ENCODE peak calls at places on chromosomes 7 and 10, in four cellular contexts. K is A549, G is GM23338, H is Panc1. Z is an unnamed sample.

GRCh38 chr7:786472-787255 is 45.6 kb upstream of the SUN1 start:
- DNase-seq in K (peak), G (peak), H (peak), Z (peak)

GRCh38 chr10:30366351-30366750 is 17.3 kb upstream of the MTPAP start:
- DNase-seq in K (no peak), G (no peak), H (no peak), Z (no peak)

GRCh38 chr7:96901822-96902412 is 103.4 kb upstream of the DLX6 start:
- DNase-seq in K (no peak), G (no peak), H (no peak), Z (no peak)

GRCh38 chr10:2839081-2839725 is 228.1 kb upstream of the PFKP start:
- DNase-seq in K (peak), G (peak), H (no peak), Z (peak)

GRCh38 chr7:20075992-20076813 is 141.0 kb downstream of the MACC1 start:
- DNase-seq in K (no peak), G (no peak), H (no peak), Z (no peak)

GRCh38 chr7:41298343-41298875 is 404.5 kb downstream of the INHBA start:
- DNase-seq in K (no peak), G (no peak), H (no peak), Z (no peak)

GRCh38 chr7:74317146-74317782 is 28.1 kb downstream of the CLIP2 start:
- DNase-seq in K (no peak), G (no peak), H (no peak), Z (no peak)

GRCh38 chr7:143238289-143238995 is 16.6 kb downstream of the TAS2R40 start:
- DNase-seq in K (no peak), G (no peak), H (no peak), Z (no peak)

GRCh38 chr7:34900891-34901493 is 136.3 kb downstream of the DPY19L1 start:
- DNase-seq in K (no peak), G (peak), H (no peak), Z (no peak)

GRCh38 chr10:59880019-59880717 is 26.2 kb downstream of the CCDC6 start:
- DNase-seq in K (no peak), G (no peak), H (no peak), Z (no peak)

GRCh38 chr7:129434846-129435318 is 650 bp downstream of the STRIP2 start:
- DNase-seq in K (no peak), G (peak), H (no peak), Z (no peak)

GRCh38 chr7:1669954-1670893 is at the start of gene ELFN1:
- DNase-seq in K (no peak), G (peak), H (no peak), Z (no peak)

GRCh38 chr7:79090543-79090942 is 362.9 kb downstream of the MAGI2 start:
- DNase-seq in K (no peak), G (no peak), H (no peak), Z (no peak)

GRCh38 chr10:103472005-103472404 is 7.0 kb downstream of the CALHM3 start:
- DNase-seq in K (no peak), G (no peak), H (no peak), Z (no peak)

GRCh38 chr10:70492786-70493659 is 14.5 kb downstream of the PALD1 start:
- DNase-seq in K (no peak), G (no peak), H (no peak), Z (peak)

GRCh38 chr10:22503315-22504090 is 158.2 kb downstream of the SPAG6 start:
- DNase-seq in K (peak), G (no peak), H (no peak), Z (no peak)

GRCh38 chr7:121214652-121215051 is 114.1 kb upstream of the WNT16 start:
- DNase-seq in K (no peak), G (no peak), H (no peak), Z (no peak)

GRCh38 chr7:18125536-18125935 is 97.9 kb upstream of the PRPS1L1 start:
- DNase-seq in K (no peak), G (no peak), H (no peak), Z (no peak)

GRCh38 chr7:146175716-146176115 is 59.1 kb downstream of the CNTNAP2 start:
- DNase-seq in K (peak), G (no peak), H (no peak), Z (peak)

GRCh38 chr7:939843-940242 is 14.6 kb downstream of the ADAP1 start:
- DNase-seq in K (no peak), G (no peak), H (no peak), Z (no peak)

GRCh38 chr7:35420657-35421056 is 166.8 kb upstream of the TBX20 start:
- DNase-seq in K (no peak), G (no peak), H (no peak), Z (no peak)

GRCh38 chr10:119095648-119096047 is 8.3 kb upstream of the DENND10 start:
- DNase-seq in K (no peak), G (no peak), H (no peak), Z (no peak)

GRCh38 chr10:61663466-61663865 is 737 bp downstream of the CABCOCO1 start:
- DNase-seq in K (no peak), G (no peak), H (no peak), Z (no peak)

GRCh38 chr7:43764039-43764789 is 5.7 kb downstream of the BLVRA start:
- DNase-seq in K (no peak), G (no peak), H (no peak), Z (no peak)

GRCh38 chr10:13712799-13713581 is 126.2 kb downstream of the PRPF18 start:
- DNase-seq in K (peak), G (no peak), H (peak), Z (peak)

GRCh38 chr7:83468251-83468739 is 180.6 kb downstream of the SEMA3E start:
- DNase-seq in K (peak), G (peak), H (peak), Z (peak)
- TF ChIP-seq REST in K (no peak), G (no peak), H (no peak), Z (no peak)

GRCh38 chr10:7819126-7819470 is 793 bp downstream of the TAF3 start:
- DNase-seq in K (peak), G (peak), H (no peak), Z (peak)
- TF ChIP-seq CTCF in K (peak), G (peak), H (peak), Z (no peak)

GRCh38 chr10:1733720-1734119 is 3.6 kb downstream of the ADARB2 start:
- DNase-seq in K (no peak), G (no peak), H (no peak), Z (no peak)

GRCh38 chr10:1736972-1737221 is 428 bp downstream of the ADARB2 start:
- DNase-seq in K (no peak), G (no peak), H (no peak), Z (no peak)

GRCh38 chr10:1734288-1734687 is 3.0 kb downstream of the ADARB2 start:
- DNase-seq in K (no peak), G (no peak), H (no peak), Z (no peak)

GRCh38 chr10:1736180-1736971 is 949 bp downstream of the ADARB2 start:
- DNase-seq in K (no peak), G (no peak), H (no peak), Z (no peak)

DNA sequence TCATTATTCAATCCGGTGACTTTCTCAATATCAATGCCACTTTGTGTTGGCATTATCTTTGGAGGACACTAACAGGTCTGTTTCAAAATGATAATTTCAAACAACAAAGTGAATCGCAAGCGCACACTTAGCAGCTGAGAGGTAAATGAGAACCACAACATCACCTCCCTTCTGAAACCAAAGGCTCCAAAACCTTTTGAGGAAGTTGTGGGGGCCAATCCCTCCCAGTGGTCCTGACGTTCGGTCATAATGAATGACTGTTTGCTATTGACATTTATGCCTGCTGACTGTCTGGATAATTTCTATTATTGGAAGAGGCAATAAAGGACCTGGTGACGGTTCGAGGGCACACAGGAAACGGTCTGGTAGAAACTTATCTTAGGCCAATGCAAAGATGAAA is 1.8 kb downstream of the ADARB2 start:
- DNase-seq in K (no peak), G (no peak), H (no peak), Z (no peak)
- TF ChIP-seq REST in K (no peak), G (no peak), H (no peak), Z (no peak)

GRCh38 chr7:3722396-3722846 is 421.4 kb downstream of the SDK1 start:
- DNase-seq in K (peak), G (peak), H (no peak), Z (no peak)
- TF ChIP-seq CTCF in K (peak), G (peak), H (peak), Z (no peak)

Z was measured in HL-60.